ENCODE peak calls at places on chromosomes 6 and 20, in four cellular contexts. Q, R, P and O are unnamed samples. For H3K4me1, the result is how much of the 10 kb centered on the place peaks cover.

GRCh38 chr6:117547688-117548621 is 54.4 kb downstream of the GOPC start:
- DNase-seq in Q (peak), R (peak), P (peak), O (peak)

GRCh38 chr6:158770948-158771347 is 48.2 kb downstream of the EZR start:
- DNase-seq in Q (peak), R (no peak), P (no peak), O (no peak)

GRCh38 chr6:30940361-30941001 is at the start of gene MUCL3:
- DNase-seq in Q (no peak), R (peak), P (peak), O (peak)

GRCh38 chr6:167579786-167580370 is 246.8 kb upstream of the AFDN start:
- DNase-seq in Q (no peak), R (no peak), P (no peak), O (no peak)

GRCh38 chr20:2799688-2800589 is 488 bp downstream of the CPXM1 start:
- DNase-seq in Q (no peak), R (no peak), P (no peak), O (peak)

GRCh38 chr6:133889557-133890301 is 816 bp downstream of the TCF21 start:
- DNase-seq in Q (no peak), R (no peak), P (no peak), O (no peak)

GRCh38 chr6:74177496-74177895 is 481.5 kb downstream of the CD109 start:
- DNase-seq in Q (no peak), R (no peak), P (no peak), O (no peak)

GRCh38 chr6:39530201-39530759 is 194.9 kb downstream of the KIF6 start:
- DNase-seq in Q (no peak), R (no peak), P (peak), O (no peak)

GRCh38 chr6:40295251-40295949 is 291.8 kb downstream of the LRFN2 start:
- DNase-seq in Q (no peak), R (no peak), P (no peak), O (no peak)

GRCh38 chr6:160382946-160383345 is 34.8 kb downstream of the SLC22A3 start:
- DNase-seq in Q (no peak), R (no peak), P (no peak), O (no peak)

GRCh38 chr20:17661121-17661744 is 20.8 kb downstream of the RRBP1 start:
- DNase-seq in Q (peak), R (no peak), P (peak), O (no peak)

GRCh38 chr20:23244207-23244915 is 106.2 kb upstream of the NXT1 start:
- DNase-seq in Q (no peak), R (no peak), P (no peak), O (peak)

GRCh38 chr20:11204926-11205768 is 531.3 kb upstream of the JAG1 start:
- DNase-seq in Q (peak), R (peak), P (peak), O (peak)

GRCh38 chr20:57238089-57238488 is 28.4 kb downstream of the BMP7 start:
- DNase-seq in Q (no peak), R (no peak), P (no peak), O (no peak)

GRCh38 chr20:57241592-57241991 is 24.8 kb downstream of the BMP7 start:
- DNase-seq in Q (no peak), R (no peak), P (no peak), O (no peak)

GRCh38 chr20:57242414-57242813 is 24.0 kb downstream of the BMP7 start:
- DNase-seq in Q (no peak), R (no peak), P (no peak), O (no peak)

GRCh38 chr20:57240850-57241429 is 25.5 kb downstream of the BMP7 start:
- DNase-seq in Q (no peak), R (no peak), P (no peak), O (no peak)

DNA sequence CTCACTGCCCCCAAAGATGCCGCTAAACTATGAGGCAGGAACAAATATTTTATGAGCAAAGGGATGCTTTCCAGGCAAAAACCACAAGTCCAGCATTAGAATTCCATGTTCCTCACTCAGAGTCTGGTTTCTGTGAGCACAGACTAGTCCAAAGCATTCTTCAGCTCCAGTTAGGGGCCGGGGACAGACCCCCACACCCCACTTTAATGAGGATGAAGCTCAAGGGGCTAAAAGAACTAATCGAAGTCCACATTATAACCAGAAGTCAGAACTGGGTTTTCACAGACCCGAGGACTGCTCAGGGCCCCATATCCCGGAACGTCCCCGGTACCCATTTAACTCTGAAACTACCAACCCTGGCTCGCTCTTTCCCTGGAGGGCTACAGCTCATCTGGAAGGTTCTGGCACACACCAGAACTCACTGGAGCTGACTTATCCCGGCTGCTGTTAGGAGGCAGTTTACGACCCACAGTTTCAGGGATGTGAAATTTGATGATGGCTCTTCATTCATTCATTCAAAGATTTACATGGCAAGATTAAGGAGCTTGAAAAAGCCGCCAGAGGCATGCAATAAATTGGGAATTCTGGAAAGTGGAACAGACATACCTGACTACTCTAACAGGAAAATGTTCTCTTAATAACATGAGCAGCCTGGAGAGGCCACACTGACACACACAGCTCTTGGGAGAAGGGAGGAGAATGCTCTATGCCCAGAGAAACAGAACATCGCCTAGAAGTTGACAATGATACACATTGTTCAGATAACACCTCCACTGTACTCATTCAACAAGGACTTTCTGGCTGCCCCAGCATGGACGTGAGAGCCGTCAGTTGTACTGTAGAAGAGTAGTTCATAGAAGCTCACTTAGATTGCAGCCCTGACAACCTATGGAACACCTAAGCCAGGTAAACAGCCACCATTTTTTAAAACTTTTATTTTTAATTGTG is 29.2 kb downstream of the BMP7 start:
- DNase-seq in Q (no peak), R (no peak), P (no peak), O (no peak)
- TF ChIP-seq POLR2AphosphoS5 in Q (no peak), R (no peak), P (no peak), O (no peak)

DNA sequence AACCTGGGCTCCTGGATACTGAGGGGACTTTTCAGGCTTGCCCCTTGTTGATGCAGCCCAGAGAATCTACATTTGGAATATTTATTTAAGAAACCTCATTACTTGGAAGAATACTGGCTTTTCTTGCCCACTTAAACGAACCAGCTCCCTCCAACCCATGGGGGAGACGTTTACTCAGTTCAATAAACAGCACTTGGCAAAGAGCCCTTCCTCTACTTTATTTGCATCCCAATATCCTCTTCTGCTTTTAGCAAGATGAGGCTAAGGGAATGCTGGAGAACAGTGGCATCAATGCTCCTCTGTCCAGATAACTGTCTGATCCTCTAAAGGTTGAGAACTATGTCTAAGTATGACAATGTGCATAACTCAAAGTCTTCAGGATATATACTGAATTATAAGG is 22.2 kb downstream of the PTPRK start:
- DNase-seq in Q (no peak), R (no peak), P (no peak), O (no peak)
- H3K4me1 ChIP-seq in Q (under half), R (under half), P (under half), O (under half)

GRCh38 chr6:35599761-35600658 is 87.3 kb upstream of the TULP1 start:
- DNase-seq in Q (no peak), R (no peak), P (no peak), O (no peak)

GRCh38 chr6:35602133-35602946 is 86.4 kb downstream of the FKBP5 start:
- DNase-seq in Q (peak), R (no peak), P (no peak), O (no peak)

GRCh38 chr6:35603326-35604202 is 85.2 kb downstream of the FKBP5 start:
- DNase-seq in Q (no peak), R (no peak), P (no peak), O (no peak)

GRCh38 chr6:35600659-35601125 is 88.0 kb upstream of the TULP1 start:
- DNase-seq in Q (no peak), R (no peak), P (no peak), O (no peak)

GRCh38 chr6:35601331-35602132 is 87.2 kb downstream of the FKBP5 start:
- DNase-seq in Q (peak), R (peak), P (peak), O (peak)
- TF ChIP-seq POLR2AphosphoS5 in Q (peak), R (peak), P (peak), O (peak)

GRCh38 chr20:61986762-61987321 is 78.8 kb downstream of the TAF4 start:
- DNase-seq in Q (no peak), R (no peak), P (no peak), O (no peak)
- H3K4me1 ChIP-seq in Q (under half), R (under half), P (under half), O (under half)

DNA sequence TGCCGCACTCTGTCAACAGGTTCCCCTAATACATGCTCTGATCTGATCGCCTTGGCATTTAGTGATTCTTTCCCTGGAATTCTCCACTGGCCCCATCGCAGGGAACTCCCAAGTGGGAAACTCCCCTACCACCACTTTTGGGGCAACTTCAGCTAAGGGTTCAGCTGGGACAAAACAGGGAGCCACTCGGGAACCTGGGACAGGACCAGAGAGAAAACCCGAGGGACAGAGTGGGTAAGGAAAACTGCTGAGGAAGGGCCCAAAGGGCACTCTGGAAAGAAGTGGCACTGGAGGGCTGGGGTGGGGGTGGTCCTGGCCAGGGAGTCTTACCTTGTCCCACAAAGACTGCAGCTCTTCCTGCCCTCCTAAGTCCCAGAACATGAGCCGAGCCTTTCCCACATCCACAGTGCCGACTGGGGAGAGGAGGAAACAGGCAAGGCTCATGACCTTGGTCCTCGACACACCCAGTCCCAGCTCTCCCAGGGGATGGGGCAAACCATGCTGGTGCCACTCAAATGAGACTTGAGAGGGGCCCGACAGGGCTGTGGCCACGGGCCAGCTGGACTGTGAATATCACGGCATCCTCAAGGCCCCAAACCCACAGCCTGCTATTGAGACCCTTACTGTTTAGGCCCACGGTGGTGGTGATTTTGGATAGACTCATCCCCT is 1.6 kb downstream of the ARFRP1 start:
- DNase-seq in Q (peak), R (no peak), P (peak), O (no peak)
- TF ChIP-seq POLR2AphosphoS5 in Q (no peak), R (no peak), P (no peak), O (no peak)

GRCh38 chr20:19777311-19777710 is 19.3 kb downstream of the RIN2 start:
- DNase-seq in Q (no peak), R (no peak), P (no peak), O (no peak)
- H3K4me1 ChIP-seq in Q (under half), R (under half), P (under half), O (under half)

GRCh38 chr20:41178495-41178894 is 41.2 kb downstream of the PLCG1 start:
- DNase-seq in Q (no peak), R (no peak), P (no peak), O (no peak)

GRCh38 chr20:41176711-41177552 is 39.6 kb downstream of the PLCG1 start:
- DNase-seq in Q (no peak), R (peak), P (no peak), O (peak)

GRCh38 chr20:41175727-41176330 is 38.5 kb downstream of the PLCG1 start:
- DNase-seq in Q (no peak), R (no peak), P (no peak), O (no peak)

GRCh38 chr20:41178904-41179432 is 41.6 kb downstream of the PLCG1 start:
- DNase-seq in Q (no peak), R (peak), P (peak), O (peak)

GRCh38 chr20:41177636-41178035 is 40.3 kb downstream of the PLCG1 start:
- DNase-seq in Q (no peak), R (peak), P (peak), O (no peak)
- TF ChIP-seq POLR2AphosphoS5 in Q (no peak), R (peak), P (peak), O (no peak)

GRCh38 chr6:140850438-140850837 is 1282.3 kb upstream of the GJE1 start:
- DNase-seq in Q (no peak), R (no peak), P (no peak), O (no peak)
- H3K4me1 ChIP-seq in Q (under half), R (under half), P (under half), O (under half)

GRCh38 chr20:38172344-38172743 is 7.3 kb upstream of the TGM2 start:
- DNase-seq in Q (peak), R (no peak), P (no peak), O (no peak)

GRCh38 chr20:38170914-38171300 is 5.8 kb upstream of the TGM2 start:
- DNase-seq in Q (peak), R (no peak), P (no peak), O (no peak)

GRCh38 chr20:38170219-38170902 is 5.3 kb upstream of the TGM2 start:
- DNase-seq in Q (peak), R (no peak), P (no peak), O (no peak)

GRCh38 chr20:38169636-38170035 is 4.6 kb upstream of the TGM2 start:
- DNase-seq in Q (peak), R (no peak), P (no peak), O (no peak)

GRCh38 chr20:38171301-38172010 is 6.4 kb upstream of the TGM2 start:
- DNase-seq in Q (peak), R (no peak), P (no peak), O (no peak)
- TF ChIP-seq POLR2AphosphoS5 in Q (no peak), R (no peak), P (no peak), O (no peak)

GRCh38 chr6:33428891-33429744 is 9.3 kb downstream of the SYNGAP1 start:
- DNase-seq in Q (no peak), R (no peak), P (no peak), O (no peak)
- H3K4me1 ChIP-seq in Q (under half), R (under half), P (under half), O (half or more)